ENCODE peak calls at places on chromosomes 5 and 9, in six cellular contexts. I, X, M, U, W and P are unnamed samples.

GRCh38 chr9:115944166-115944948 is 209.2 kb upstream of the PAPPA start:
- DNase-seq in X (peak), U (peak), M (no peak), W (no peak), I (peak), P (peak)

GRCh38 chr9:105067895-105068580 is 140.1 kb upstream of the ABCA1 start:
- DNase-seq in U (no peak), X (no peak), M (no peak), W (no peak), I (no peak), P (no peak)

GRCh38 chr5:62650197-62650596 is 71.6 kb downstream of the LRRC70 start:
- DNase-seq in M (no peak), W (no peak), U (no peak), X (no peak), I (no peak), P (peak)

GRCh38 chr5:111927191-111927590 is 170.2 kb upstream of the NREP start:
- DNase-seq in W (no peak), U (no peak), X (no peak), I (no peak), M (no peak), P (no peak)

GRCh38 chr9:2620876-2621677 is 510 bp upstream of the VLDLR start:
- DNase-seq in W (no peak), U (peak), X (peak), I (peak), M (peak), P (peak)

GRCh38 chr5:154778534-154778933 is 23.4 kb downstream of the LARP1 start:
- DNase-seq in U (no peak), W (no peak), M (no peak), X (no peak), I (no peak), P (no peak)

GRCh38 chr5:138029944-138030343 is 2.9 kb downstream of the FAM13B start:
- DNase-seq in M (no peak), U (no peak), I (no peak), W (no peak), X (no peak), P (no peak)

GRCh38 chr5:180056153-180056552 is 15.4 kb downstream of the RNF130 start:
- DNase-seq in I (no peak), W (no peak), X (no peak), U (no peak), M (no peak), P (no peak)

GRCh38 chr9:5357431-5358105 is 17.9 kb upstream of the RLN1 start:
- DNase-seq in W (no peak), U (no peak), M (no peak), X (no peak), I (no peak), P (no peak)

GRCh38 chr5:95393279-95393678 is 2.1 kb downstream of the FAM81B start:
- DNase-seq in U (no peak), W (no peak), M (no peak), I (no peak), X (no peak), P (no peak)

GRCh38 chr9:13863112-13863511 is 450.8 kb downstream of the NFIB start:
- DNase-seq in U (peak), W (no peak), I (peak), M (peak), X (no peak), P (no peak)

GRCh38 chr9:82117025-82117424 is 128.5 kb downstream of the SPATA31D1 start:
- DNase-seq in W (no peak), X (no peak), U (no peak), M (no peak), I (no peak), P (no peak)

GRCh38 chr9:592733-593132 is 248.8 kb upstream of the DMRT1 start:
- DNase-seq in W (no peak), X (no peak), I (no peak), U (no peak), M (no peak), P (no peak)

GRCh38 chr9:107044872-107045271 is 181.9 kb downstream of the ZNF462 start:
- DNase-seq in I (no peak), X (no peak), U (no peak), M (no peak), W (no peak), P (no peak)

GRCh38 chr5:179839328-179840256 is 18.9 kb downstream of the SQSTM1 start:
- DNase-seq in M (no peak), U (peak), I (peak), X (no peak), W (no peak), P (no peak)

GRCh38 chr5:35852084-35852734 is 4.5 kb upstream of the IL7R start:
- DNase-seq in X (no peak), U (no peak), W (peak), M (no peak), I (no peak), P (no peak)

GRCh38 chr9:99056186-99056585 is 48.7 kb upstream of the TGFBR1 start:
- DNase-seq in I (no peak), W (no peak), U (no peak), X (no peak), M (no peak), P (no peak)

GRCh38 chr5:67165524-67166459 is 30.8 kb downstream of the CD180 start:
- DNase-seq in U (peak), W (no peak), I (peak), X (peak), M (peak), P (peak)

GRCh38 chr5:179974281-179974945 is 66.7 kb upstream of the TBC1D9B start:
- DNase-seq in M (no peak), W (no peak), X (no peak), I (no peak), U (no peak), P (no peak)

GRCh38 chr5:91182763-91183162 is 200.4 kb downstream of the ARRDC3 start:
- DNase-seq in W (no peak), X (no peak), U (peak), I (no peak), M (no peak), P (no peak)

GRCh38 chr5:120778491-120779293 is 314.6 kb downstream of the PRR16 start:
- DNase-seq in I (no peak), M (no peak), X (no peak), U (no peak), W (no peak), P (no peak)

GRCh38 chr9:134400283-134400682 is 74.0 kb downstream of the RXRA start:
- DNase-seq in U (no peak), M (no peak), W (no peak), X (no peak), I (no peak), P (no peak)

GRCh38 chr9:116115731-116116353 is 37.7 kb upstream of the PAPPA start:
- DNase-seq in U (no peak), W (no peak), I (no peak), X (no peak), M (no peak), P (no peak)

GRCh38 chr9:74950456-74950855 is 2.3 kb downstream of the C9orf40 start:
- DNase-seq in W (no peak), U (no peak), I (no peak), X (no peak), M (no peak), P (no peak)

GRCh38 chr5:179801304-179802206 is 5.1 kb downstream of the MGAT4B start:
- DNase-seq in I (peak), X (peak), U (peak), M (peak), W (no peak), P (no peak)

GRCh38 chr9:69134412-69134811 is 39.7 kb upstream of the TJP2 start:
- DNase-seq in M (no peak), U (peak), I (no peak), W (no peak), X (no peak), P (peak)

GRCh38 chr9:87307810-87308209 is 189.9 kb upstream of the DAPK1 start:
- DNase-seq in X (no peak), U (no peak), I (no peak), W (no peak), M (no peak), P (no peak)

GRCh38 chr5:170357853-170358497 is 31.2 kb downstream of the KCNMB1 start:
- DNase-seq in X (peak), W (no peak), U (peak), I (peak), M (no peak), P (peak)

GRCh38 chr5:154577449-154577848 is 99.4 kb upstream of the HAND1 start:
- DNase-seq in X (no peak), U (no peak), I (no peak), M (no peak), W (no peak), P (no peak)

GRCh38 chr9:72140582-72140981 is 8.7 kb upstream of the GDA start:
- DNase-seq in U (no peak), M (no peak), W (no peak), I (no peak), X (no peak), P (no peak)
- TF ChIP-seq EP300 in U (no peak), M (no peak), W (no peak), I (no peak), X (no peak), P (no peak)

GRCh38 chr5:72955768-72956323 is at the start of gene FCHO2:
- DNase-seq in W (peak), X (peak), M (peak), I (peak), U (peak), P (peak)
- TF ChIP-seq EP300 in W (no peak), X (no peak), M (no peak), I (no peak), U (no peak), P (no peak)

GRCh38 chr9:84600739-84601138 is 68.8 kb upstream of the NTRK2 start:
- DNase-seq in I (no peak), W (no peak), M (no peak), X (no peak), U (peak), P (no peak)
- TF ChIP-seq EP300 in I (no peak), W (no peak), M (no peak), X (no peak), U (no peak), P (no peak)

GRCh38 chr5:178117911-178118310 is 4.6 kb downstream of the N4BP3 start:
- DNase-seq in X (no peak), I (no peak), U (no peak), W (no peak), M (no peak), P (no peak)
- TF ChIP-seq EP300 in X (no peak), I (no peak), U (no peak), W (no peak), M (no peak), P (no peak)